ENCODE peak calls at places on chromosomes 11 and 22, in ten cellular contexts. F, O, H, Z, I, S, B, N, C and M are unnamed samples.

GRCh38 chr11:120302001-120302805 is 22.9 kb upstream of the TLCD5 start:
- DNase-seq in F (peak), O (no peak), H (no peak), Z (no peak), I (no peak), S (no peak), B (peak), N (no peak), C (no peak), M (no peak)

GRCh38 chr11:71423181-71423790 is 24.9 kb downstream of the DHCR7 start:
- DNase-seq in F (no peak), O (no peak), H (no peak), Z (no peak), I (no peak), S (no peak), B (no peak), N (no peak), C (no peak), M (no peak)

GRCh38 chr22:35578836-35579575 is 38.1 kb downstream of the MB start:
- DNase-seq in F (peak), O (no peak), H (no peak), Z (no peak), I (no peak), S (no peak), B (no peak), N (no peak), C (no peak), M (no peak)

GRCh38 chr11:117792241-117792640 is 4.8 kb downstream of the DSCAML1 start:
- DNase-seq in F (no peak), O (no peak), H (no peak), Z (no peak), I (no peak), S (no peak), B (no peak), N (no peak), C (no peak), M (no peak)

GRCh38 chr11:13238879-13239514 is 38.6 kb upstream of the BMAL1 start:
- DNase-seq in F (no peak), O (peak), H (no peak), Z (no peak), I (peak), S (peak), B (peak), N (peak), C (no peak), M (no peak)

GRCh38 chr11:6307879-6308278 is 12.4 kb downstream of the CAVIN3 start:
- DNase-seq in F (no peak), O (no peak), H (no peak), Z (no peak), I (peak), S (no peak), B (peak), N (no peak), C (no peak), M (no peak)

GRCh38 chr11:38302564-38302963 is 1704.5 kb upstream of the RAG2 start:
- DNase-seq in F (no peak), O (no peak), H (no peak), Z (no peak), I (no peak), S (no peak), B (no peak), N (no peak), C (no peak), M (no peak)

GRCh38 chr11:74682731-74683278 is 48.4 kb downstream of the CHRDL2 start:
- DNase-seq in F (no peak), O (no peak), H (no peak), Z (peak), I (no peak), S (no peak), B (no peak), N (no peak), C (no peak), M (no peak)

DNA sequence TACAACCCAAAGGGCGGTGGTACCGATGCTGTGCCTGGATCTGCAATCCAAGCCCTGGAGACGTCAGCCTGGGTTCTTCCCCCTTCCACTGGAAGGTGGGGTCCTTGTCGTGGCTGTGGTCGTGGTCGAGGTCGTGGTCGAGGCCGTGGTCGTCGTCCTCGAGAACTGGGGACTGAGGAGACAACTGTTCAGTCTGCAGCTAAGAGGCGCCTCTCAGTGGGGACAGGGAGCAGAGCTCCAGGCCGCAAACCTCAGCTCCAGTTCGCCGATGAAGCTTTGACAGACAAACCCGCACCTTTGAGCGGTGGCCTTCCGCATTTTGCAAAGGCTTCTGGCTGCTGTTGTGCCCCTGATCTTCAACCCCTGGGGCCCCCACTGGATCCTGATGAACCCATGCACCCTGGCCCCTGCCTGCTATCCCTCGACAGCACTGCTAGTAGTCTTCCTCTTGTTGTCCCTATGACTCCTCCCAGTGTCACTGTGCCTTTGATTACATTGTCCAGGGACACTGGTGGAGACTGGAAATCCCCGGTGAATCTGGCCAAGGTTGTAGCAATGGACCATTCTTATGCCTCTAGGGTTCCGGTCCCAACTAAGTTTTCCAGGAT is 1.5 kb downstream of the KDM4F start:
- DNase-seq in F (no peak), O (no peak), H (no peak), Z (no peak), I (no peak), S (no peak), B (no peak), N (no peak), C (no peak), M (no peak)
- TF ChIP-seq CTCF in F (no peak), O (no peak), H (no peak), Z (no peak), I (no peak), S (no peak), B (no peak), N (no peak), C (no peak), M (no peak)

DNA sequence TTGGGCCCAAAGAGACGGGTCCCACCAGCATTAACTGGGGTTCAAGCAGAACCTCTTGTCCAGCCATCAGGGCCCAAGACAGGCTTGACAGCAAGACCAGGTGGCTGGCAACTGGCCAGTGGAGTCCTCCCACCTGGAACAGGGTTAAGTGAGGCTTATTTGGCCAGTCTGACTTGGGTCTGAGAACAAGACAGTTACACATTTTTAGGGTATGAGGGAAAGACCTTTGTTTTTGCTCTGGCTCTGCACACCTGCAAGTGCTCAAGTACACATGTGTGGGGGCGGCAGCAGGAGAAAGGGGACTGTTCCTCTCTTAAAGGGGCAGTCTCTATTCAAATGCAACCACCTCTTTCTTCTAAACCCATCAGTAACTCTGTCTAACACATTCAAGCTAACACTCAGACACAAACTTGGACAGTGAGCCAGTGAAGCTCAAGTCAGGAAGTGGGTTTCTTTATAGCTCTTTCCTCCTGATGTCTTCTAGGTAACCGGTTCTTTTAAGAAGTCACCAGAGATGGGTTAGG is 116.2 kb downstream of the ETS1 start:
- DNase-seq in F (peak), O (no peak), H (no peak), Z (no peak), I (no peak), S (peak), B (no peak), N (no peak), C (no peak), M (peak)
- TF ChIP-seq CTCF in F (no peak), O (no peak), H (no peak), Z (no peak), I (no peak), S (no peak), B (no peak), N (no peak), C (no peak), M (no peak)

DNA sequence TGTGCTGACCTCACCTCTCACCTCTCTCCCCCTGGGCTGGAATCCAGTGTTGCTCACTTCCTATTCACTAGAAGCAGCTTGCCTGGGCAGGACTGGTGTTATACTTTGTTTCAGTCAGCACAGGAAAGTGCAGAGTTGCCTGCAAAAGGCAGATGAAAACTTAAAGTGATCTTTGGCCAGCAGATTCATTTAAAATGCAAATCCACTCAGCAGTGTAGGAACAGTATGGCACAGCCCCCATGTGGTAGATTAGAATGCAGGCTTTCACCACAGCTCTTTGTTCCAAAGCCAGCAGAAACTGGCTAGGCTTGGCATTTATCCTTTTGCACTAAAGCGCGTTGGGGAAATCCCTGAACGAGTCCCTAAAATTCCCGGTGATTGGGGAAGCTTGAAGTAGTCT is 301.2 kb downstream of the OR4C45 start:
- DNase-seq in F (no peak), O (no peak), H (no peak), Z (no peak), I (no peak), S (no peak), B (peak), N (no peak), C (no peak), M (no peak)
- TF ChIP-seq CTCF in F (no peak), O (no peak), H (no peak), Z (no peak), I (no peak), S (no peak), B (no peak), N (no peak), C (no peak), M (no peak)

DNA sequence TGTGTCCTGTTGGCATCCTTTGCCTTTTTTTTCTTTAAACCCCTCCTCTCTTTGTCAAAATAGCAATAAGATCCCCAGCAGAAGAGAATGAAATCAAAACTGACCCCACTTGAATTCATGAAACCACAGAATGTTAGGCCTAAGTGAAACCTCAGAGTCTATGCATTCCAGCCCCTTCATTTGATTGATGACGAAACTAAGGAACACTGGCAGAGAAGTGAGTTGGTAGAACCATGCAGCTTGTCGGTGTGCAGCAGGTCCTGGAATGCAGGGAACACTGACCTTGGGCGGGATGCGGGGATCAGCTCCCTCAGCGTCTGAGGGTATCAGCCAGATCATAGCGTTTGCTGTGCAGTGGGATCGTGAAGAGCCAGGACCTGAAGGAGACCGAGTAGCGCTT is 57.5 kb downstream of the GRK3 start:
- DNase-seq in F (no peak), O (no peak), H (no peak), Z (no peak), I (peak), S (no peak), B (no peak), N (no peak), C (no peak), M (no peak)
- TF ChIP-seq CTCF in F (no peak), O (no peak), H (no peak), Z (no peak), I (no peak), S (no peak), B (no peak), N (no peak), C (no peak), M (no peak)

GRCh38 chr11:2833938-2834892 is 51.4 kb downstream of the CDKN1C start:
- DNase-seq in F (no peak), O (no peak), H (no peak), Z (no peak), I (no peak), S (no peak), B (no peak), N (no peak), C (no peak), M (no peak)

GRCh38 chr11:2835768-2836150 is 49.8 kb downstream of the CDKN1C start:
- DNase-seq in F (no peak), O (no peak), H (no peak), Z (no peak), I (no peak), S (no peak), B (no peak), N (no peak), C (no peak), M (no peak)

GRCh38 chr11:2836335-2837095 is 49.1 kb downstream of the CDKN1C start:
- DNase-seq in F (no peak), O (no peak), H (no peak), Z (no peak), I (no peak), S (no peak), B (no peak), N (no peak), C (no peak), M (no peak)

GRCh38 chr11:2833051-2833937 is 52.3 kb downstream of the CDKN1C start:
- DNase-seq in F (peak), O (no peak), H (no peak), Z (no peak), I (no peak), S (no peak), B (no peak), N (no peak), C (no peak), M (no peak)

DNA sequence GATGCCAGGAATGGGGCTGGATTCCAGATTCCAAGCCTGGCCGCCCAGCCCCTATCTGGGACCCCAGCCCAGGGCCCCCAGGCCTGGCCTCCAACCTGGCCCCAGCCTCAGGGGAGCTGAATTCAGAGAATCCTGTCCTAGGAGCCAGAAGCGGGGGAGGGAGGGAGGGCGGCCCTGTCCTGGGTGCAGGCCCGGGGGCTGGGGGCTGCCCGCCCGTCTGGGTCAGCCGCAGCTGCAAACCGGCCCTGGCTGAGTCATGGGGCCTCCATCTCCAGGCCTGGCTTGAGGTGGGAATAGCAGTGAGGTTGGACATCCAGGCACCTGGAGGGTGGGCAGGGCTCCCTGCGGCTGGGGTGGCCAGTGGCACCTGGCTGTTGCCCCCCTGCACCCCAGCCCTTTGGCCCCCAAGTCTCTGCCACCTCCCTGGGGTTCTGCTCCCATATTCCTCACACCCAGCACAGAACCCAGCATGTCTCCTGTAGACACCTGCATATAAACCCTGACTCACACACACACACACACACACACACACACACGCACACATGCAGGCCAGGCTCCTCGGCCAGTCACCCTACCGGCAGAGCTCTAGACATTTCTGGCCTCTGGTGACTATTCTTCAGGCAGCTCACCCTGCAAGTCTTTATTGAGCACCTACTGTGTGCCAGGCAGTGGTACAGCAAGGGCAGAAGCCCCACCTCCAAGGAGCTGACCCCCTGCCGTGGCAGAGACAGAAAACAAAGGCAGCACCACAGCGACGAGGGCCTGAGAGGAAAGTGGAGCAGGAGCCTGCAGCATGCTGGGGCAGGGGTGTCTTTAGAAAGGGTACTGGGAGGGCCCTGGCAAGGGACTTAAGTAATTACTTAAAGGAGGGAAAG is 50.4 kb downstream of the CDKN1C start:
- DNase-seq in F (no peak), O (no peak), H (no peak), Z (no peak), I (peak), S (no peak), B (peak), N (no peak), C (no peak), M (no peak)
- TF ChIP-seq CTCF in F (no peak), O (no peak), H (no peak), Z (no peak), I (no peak), S (no peak), B (no peak), N (no peak), C (no peak), M (no peak)

DNA sequence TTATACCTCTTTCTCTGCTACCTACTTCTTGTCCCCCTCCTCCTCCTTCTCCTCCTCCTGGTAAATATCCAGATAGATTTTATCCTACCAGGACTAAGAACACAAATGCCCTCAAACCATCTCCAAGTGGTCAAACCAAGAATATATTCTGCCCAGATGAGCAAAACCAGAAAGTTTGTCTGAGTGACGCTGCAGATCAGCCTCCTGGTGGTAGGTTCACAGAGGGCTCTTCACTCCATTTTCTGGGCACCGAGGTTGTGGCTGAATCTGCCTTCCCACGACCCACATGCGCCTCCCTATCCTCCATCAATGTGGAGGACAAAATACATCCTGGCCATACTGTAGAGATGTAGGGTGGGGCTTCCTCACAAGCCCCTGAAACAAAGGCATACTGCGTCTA is 543.6 kb downstream of the MN1 start:
- DNase-seq in F (no peak), O (no peak), H (no peak), Z (no peak), I (no peak), S (no peak), B (no peak), N (no peak), C (no peak), M (no peak)
- TF ChIP-seq CTCF in F (no peak), O (no peak), H (no peak), Z (no peak), I (no peak), S (no peak), B (no peak), N (peak), C (no peak), M (no peak)

GRCh38 chr11:35662061-35662648 is 420 bp upstream of the TRIM44 start:
- DNase-seq in F (no peak), O (no peak), H (no peak), Z (no peak), I (no peak), S (no peak), B (peak), N (no peak), C (no peak), M (no peak)
- TF ChIP-seq CTCF in F (no peak), O (no peak), H (no peak), Z (peak), I (no peak), S (no peak), B (no peak), N (no peak), C (no peak), M (no peak)

GRCh38 chr22:45550416-45550815 is 47.7 kb downstream of the FBLN1 start:
- DNase-seq in F (no peak), O (no peak), H (no peak), Z (no peak), I (no peak), S (no peak), B (no peak), N (no peak), C (no peak), M (no peak)

GRCh38 chr22:45550891-45551290 is 48.2 kb downstream of the FBLN1 start:
- DNase-seq in F (no peak), O (no peak), H (no peak), Z (no peak), I (no peak), S (no peak), B (no peak), N (no peak), C (no peak), M (no peak)

GRCh38 chr22:45548441-45548840 is 45.8 kb downstream of the FBLN1 start:
- DNase-seq in F (no peak), O (no peak), H (no peak), Z (no peak), I (no peak), S (no peak), B (no peak), N (no peak), C (no peak), M (no peak)

GRCh38 chr22:45549739-45550138 is 47.1 kb downstream of the FBLN1 start:
- DNase-seq in F (no peak), O (no peak), H (no peak), Z (no peak), I (no peak), S (no peak), B (peak), N (no peak), C (no peak), M (no peak)

DNA sequence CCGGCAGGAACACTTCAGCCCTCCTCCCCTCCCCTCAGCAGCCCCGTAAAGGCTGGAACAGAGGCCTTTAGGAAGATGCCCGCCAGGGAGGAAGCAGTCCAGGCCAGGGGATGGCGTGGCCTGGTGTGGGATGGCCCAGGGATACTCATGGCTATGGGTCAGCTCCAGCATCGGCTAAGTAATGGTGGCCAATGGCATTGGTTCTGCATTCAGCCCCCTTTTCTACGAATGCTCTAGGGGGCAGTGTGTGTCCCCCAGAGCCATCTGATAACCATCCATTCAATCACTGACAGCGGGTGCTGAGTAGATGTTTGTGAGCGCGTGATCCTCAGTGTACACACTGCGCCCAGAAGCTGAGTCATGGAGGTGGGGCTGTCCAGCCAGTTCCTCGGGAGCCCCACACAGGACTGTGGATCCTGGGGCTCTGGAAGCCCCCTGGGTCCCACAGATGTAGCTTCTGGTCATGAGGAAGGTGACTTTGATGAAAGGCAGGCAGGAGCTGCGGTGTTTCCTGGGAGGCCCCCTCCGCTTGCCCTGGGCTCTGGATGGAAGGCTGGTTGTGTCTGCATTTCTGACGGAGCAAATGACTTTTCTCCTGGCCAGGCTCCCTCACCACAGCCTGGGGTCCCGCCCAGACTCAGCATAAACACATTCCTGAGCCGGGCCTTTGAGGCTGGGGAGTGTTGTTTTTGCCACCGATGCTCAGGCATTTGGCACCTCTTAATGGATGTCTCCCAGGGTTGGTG is 46.5 kb downstream of the FBLN1 start:
- DNase-seq in F (no peak), O (peak), H (peak), Z (peak), I (peak), S (peak), B (peak), N (no peak), C (peak), M (no peak)
- TF ChIP-seq CTCF in F (peak), O (peak), H (peak), Z (peak), I (peak), S (peak), B (peak), N (peak), C (no peak), M (no peak)